ENCODE peak calls at places on chromosomes 7 and 10, in five cellular contexts. V is Peyer's patch, B is GM23338, G is thoracic aorta, X is kidney. K is an unnamed sample. For H3K36me3, the result is how much of the 10 kb centered on the place peaks cover.

GRCh38 chr7:105837765-105838241 is 38.6 kb downstream of the ATXN7L1 start:
- DNase-seq in V (no peak), G (no peak), B (peak), X (no peak), K (no peak)

GRCh38 chr10:43259248-43259980 is 7.5 kb downstream of the RASGEF1A start:
- DNase-seq in B (no peak), X (peak), G (no peak), V (peak), K (no peak)

GRCh38 chr10:93288679-93289634 is 193.2 kb downstream of the MYOF start:
- DNase-seq in V (peak), B (peak), G (peak), X (no peak), K (peak)

GRCh38 chr10:33412261-33413092 is 78.0 kb upstream of the NRP1 start:
- DNase-seq in V (peak), G (no peak), B (no peak), X (no peak), K (no peak)

GRCh38 chr7:116222501-116222900 is 12.2 kb downstream of the TES start:
- DNase-seq in X (no peak), B (no peak), V (no peak), G (no peak), K (no peak)

GRCh38 chr7:136925049-136925448 is 56.6 kb downstream of the CHRM2 start:
- DNase-seq in B (no peak), X (no peak), G (no peak), V (no peak), K (no peak)

GRCh38 chr7:69609901-69610674 is 11.8 kb downstream of the AUTS2 start:
- DNase-seq in B (no peak), X (no peak), V (no peak), G (no peak), K (no peak)

GRCh38 chr10:110644598-110645462 is 694 bp downstream of the RBM20 start:
- DNase-seq in G (no peak), V (no peak), B (no peak), X (no peak), K (no peak)

GRCh38 chr7:158035343-158035742 is 552.3 kb downstream of the PTPRN2 start:
- DNase-seq in V (no peak), X (no peak), B (no peak), G (no peak), K (no peak)

DNA sequence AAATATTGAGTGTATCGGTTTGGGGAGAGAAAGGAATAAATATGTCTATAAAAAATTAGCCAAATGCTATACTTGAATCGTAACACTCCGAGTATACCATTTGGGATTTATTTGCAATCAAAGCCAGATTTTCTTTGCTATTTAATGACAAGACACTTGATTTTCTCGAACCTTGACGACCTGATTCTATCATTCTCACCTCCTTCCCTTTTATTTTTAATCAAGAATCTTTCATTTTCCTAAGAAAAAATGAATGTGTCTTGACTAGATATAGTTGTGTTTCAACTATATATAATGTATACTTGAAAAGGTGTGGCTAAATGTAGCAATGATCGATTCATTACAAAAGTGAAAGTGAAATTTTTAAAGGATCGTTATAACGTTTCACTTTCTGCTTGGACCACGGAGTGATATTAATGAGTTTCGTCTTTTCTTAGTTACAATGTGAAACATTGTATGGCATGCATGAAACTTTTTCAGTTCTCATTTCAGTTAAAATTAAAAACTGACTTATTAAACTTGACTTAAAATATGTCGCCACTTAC is 562 bp downstream of the NUB1 start:
- DNase-seq in X (no peak), B (no peak), V (no peak), G (no peak), K (peak)
- H3K36me3 ChIP-seq in X (under half), B (under half), V (under half), G (under half), K (under half)

GRCh38 chr7:131502810-131503545 is 53.5 kb downstream of the PODXL start:
- DNase-seq in G (no peak), V (no peak), B (no peak), X (peak), K (no peak)

GRCh38 chr7:131500357-131500756 is 56.1 kb downstream of the PODXL start:
- DNase-seq in G (no peak), V (no peak), B (no peak), X (no peak), K (no peak)

GRCh38 chr7:131501422-131501821 is 55.0 kb downstream of the PODXL start:
- DNase-seq in B (no peak), G (no peak), V (no peak), X (no peak), K (peak)

GRCh38 chr7:131503639-131504038 is 52.8 kb downstream of the PODXL start:
- DNase-seq in G (no peak), V (no peak), X (no peak), B (no peak), K (no peak)

DNA sequence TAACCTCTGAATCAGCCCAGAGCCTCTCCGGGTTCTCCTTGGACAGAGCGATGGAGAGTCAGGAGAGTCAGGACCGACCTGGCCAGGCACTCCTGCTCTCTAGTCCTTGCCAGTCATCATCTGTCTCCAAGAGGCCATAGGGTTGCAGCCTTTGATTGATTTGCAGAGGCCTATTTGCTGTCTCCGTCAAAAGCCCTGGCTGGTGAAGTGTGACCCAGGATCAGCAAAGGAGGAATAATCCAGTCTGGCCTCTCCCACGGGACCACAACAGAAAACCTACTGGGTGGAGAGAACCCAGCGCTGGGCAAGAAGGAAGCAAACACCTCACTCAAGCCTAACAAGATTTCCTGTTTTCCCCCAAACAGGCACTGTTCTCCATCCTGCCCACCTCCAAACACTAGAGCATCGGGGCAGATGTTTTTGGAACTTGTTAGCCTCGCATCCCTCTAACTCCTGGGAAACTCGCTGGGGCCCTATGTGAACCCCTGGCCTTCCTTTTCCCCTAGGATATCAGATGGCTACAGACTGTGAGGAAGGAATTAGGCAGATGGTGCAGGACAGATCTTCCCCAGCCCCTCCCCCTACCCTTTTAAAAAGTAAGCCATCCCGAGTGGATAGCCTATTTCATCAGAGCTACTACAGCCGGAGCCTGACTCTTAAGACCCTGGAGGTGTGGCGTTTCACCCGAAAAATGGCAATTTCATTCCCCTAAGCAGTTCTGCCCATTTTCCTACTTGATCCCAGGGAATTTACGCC is 54.3 kb downstream of the PODXL start:
- DNase-seq in V (no peak), X (no peak), B (no peak), G (no peak), K (no peak)
- H3K36me3 ChIP-seq in V (under half), X (under half), B (half or more), G (under half), K (under half)

DNA sequence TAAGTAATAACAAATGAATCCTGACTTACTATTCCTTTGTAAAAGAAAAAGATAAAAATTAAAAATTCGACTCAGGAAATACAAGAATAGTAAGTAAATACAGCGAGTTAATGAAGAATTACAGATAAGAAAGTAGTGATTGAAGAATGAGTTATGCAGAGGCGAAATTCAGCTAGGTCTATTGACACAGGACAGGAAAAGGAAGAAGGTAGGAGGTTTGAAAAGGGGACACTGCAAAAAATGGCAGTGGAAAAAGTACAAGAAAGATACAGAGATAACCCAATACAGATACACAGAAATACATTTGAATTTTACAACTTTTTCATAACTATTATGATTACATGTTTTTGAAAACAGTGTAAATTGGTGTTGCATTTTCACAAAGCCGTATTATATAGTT is 28.0 kb downstream of the JAZF1 start:
- DNase-seq in X (no peak), B (no peak), V (no peak), G (no peak), K (no peak)
- H3K36me3 ChIP-seq in X (under half), B (under half), V (under half), G (under half), K (under half)

DNA sequence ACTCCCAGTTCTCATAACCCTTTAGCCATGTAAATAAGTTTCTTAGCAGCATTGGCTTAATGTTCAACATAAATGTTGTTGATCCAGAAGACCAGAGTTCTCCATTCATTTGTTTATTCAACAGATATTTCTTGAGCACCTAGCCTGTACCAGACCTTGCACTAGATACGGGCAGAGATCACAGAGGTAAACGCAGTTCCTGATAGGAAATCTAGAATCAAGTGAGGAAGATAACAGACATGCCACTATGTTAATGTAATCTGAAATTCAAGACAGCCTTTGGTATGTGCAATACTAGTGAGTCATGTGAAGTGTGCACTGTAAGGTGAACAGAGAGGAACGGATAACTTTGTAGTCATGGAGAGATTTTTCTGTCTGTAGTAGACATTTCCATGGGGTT is 3.0 kb downstream of the BUB3 start:
- DNase-seq in G (no peak), B (no peak), X (no peak), V (no peak), K (no peak)
- H3K36me3 ChIP-seq in G (under half), B (under half), X (under half), V (under half), K (under half)

GRCh38 chr10:75223507-75223906 is 12.2 kb downstream of the COMTD1 start:
- DNase-seq in G (no peak), V (no peak), B (peak), X (no peak), K (no peak)

GRCh38 chr10:75228834-75229233 is 6.9 kb downstream of the COMTD1 start:
- DNase-seq in G (no peak), B (no peak), V (no peak), X (no peak), K (no peak)

GRCh38 chr10:75226656-75227055 is 9.1 kb downstream of the COMTD1 start:
- DNase-seq in B (peak), G (no peak), V (no peak), X (no peak), K (no peak)

GRCh38 chr10:75228278-75228677 is 7.5 kb downstream of the COMTD1 start:
- DNase-seq in X (no peak), B (no peak), V (no peak), G (no peak), K (no peak)

GRCh38 chr10:75226055-75226454 is 9.7 kb downstream of the COMTD1 start:
- DNase-seq in X (no peak), G (no peak), V (no peak), B (no peak), K (no peak)
- H3K36me3 ChIP-seq in X (under half), G (under half), V (under half), B (under half), K (half or more)

DNA sequence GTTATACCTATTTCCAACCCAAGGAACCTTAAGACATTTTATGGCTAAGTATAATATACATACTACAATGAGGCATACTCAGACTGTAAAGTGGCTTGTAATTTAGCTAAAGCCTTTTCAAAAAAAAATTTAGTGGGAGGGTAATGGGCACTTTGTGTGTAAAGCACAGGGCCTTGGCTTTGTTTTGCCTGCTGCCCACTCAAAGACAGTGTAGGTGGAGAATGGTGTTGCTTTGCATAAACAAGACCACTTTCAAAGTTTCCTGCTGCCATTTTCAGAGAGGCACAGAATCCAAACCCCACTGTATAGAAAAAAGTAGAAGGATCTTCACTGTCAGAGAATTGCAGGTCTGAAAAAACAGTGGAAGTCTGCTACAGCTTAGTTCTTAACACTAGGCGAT is 21.2 kb upstream of the SLC35B4 start:
- DNase-seq in B (no peak), G (no peak), V (no peak), X (no peak), K (no peak)
- H3K36me3 ChIP-seq in B (under half), G (under half), V (under half), X (under half), K (under half)

DNA sequence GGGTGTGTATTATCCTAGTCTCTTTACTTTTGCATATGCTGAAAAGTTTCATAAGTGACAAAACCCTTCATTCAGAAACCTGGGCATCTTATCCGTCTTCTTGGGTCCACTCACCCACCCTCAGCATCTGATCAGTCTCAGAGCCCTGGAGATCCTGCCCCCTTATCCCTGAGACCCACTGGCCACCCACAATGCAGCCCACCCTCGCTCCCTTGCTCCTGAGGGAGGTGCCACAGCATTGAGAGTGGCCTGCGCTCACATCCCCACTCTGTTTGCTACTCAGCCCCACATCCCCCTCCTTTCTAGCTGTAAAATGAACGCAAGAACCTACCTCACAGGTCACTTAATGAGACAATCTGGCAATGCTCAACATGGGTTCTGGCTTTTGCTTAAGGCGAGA is 27.3 kb downstream of the PDIA4 start:
- DNase-seq in G (no peak), V (no peak), X (no peak), B (no peak), K (no peak)
- H3K36me3 ChIP-seq in G (under half), V (under half), X (under half), B (under half), K (under half)

GRCh38 chr7:22658031-22658430 is 69.0 kb upstream of the IL6 start:
- DNase-seq in B (no peak), X (no peak), V (no peak), G (no peak), K (no peak)
- H3K36me3 ChIP-seq in B (under half), X (under half), V (under half), G (under half), K (under half)

K was measured in CD4-positive, CD25-positive, alpha-beta regulatory T cell.